ENCODE peak calls at places on chromosomes 5 and 9, in nine cellular contexts. F is PC-3; Y is immature natural killer cell; K is H4; J is GM13977; U is fibroblast of lung; N is NCI-H774; D is brain microvascular endothelial cell; L is activated CD4-positive, alpha-beta T cell treated with anti-CD3 and anti-CD28 coated beads, Interleukin-2, amount 50 U/mL, for 48 hours. P is an unnamed sample.

GRCh38 chr5:76403963-76404693 is 1.0 kb downstream of the IQGAP2 start:
- DNase-seq in K (no peak), U (no peak), N (no peak), L (peak), D (no peak), Y (peak), J (peak), F (no peak), P (no peak)

GRCh38 chr5:179258922-179259730 is 86.1 kb downstream of the ADAMTS2 start:
- DNase-seq in K (no peak), N (no peak), J (no peak), Y (no peak), D (peak), L (no peak), F (no peak), U (peak), P (no peak)

GRCh38 chr5:101977729-101978345 is 318.2 kb downstream of the SLCO4C1 start:
- DNase-seq in L (no peak), K (peak), F (peak), J (peak), N (peak), Y (no peak), D (peak), U (peak), P (peak)

GRCh38 chr5:54673523-54674225 is 156.1 kb downstream of the SNX18 start:
- DNase-seq in K (no peak), L (peak), Y (peak), D (peak), J (no peak), N (no peak), F (no peak), U (peak), P (no peak)

GRCh38 chr5:32017638-32018429 is 156.3 kb downstream of the GOLPH3 start:
- DNase-seq in K (peak), N (no peak), F (no peak), J (no peak), D (no peak), L (no peak), U (peak), Y (no peak), P (no peak)

GRCh38 chr5:169112016-169112415 is 188.9 kb downstream of the SLIT3 start:
- DNase-seq in F (no peak), N (no peak), J (no peak), L (no peak), U (no peak), Y (no peak), K (no peak), D (no peak), P (no peak)

GRCh38 chr5:17014686-17015085 is 78.6 kb upstream of the MYO10 start:
- DNase-seq in F (no peak), Y (no peak), D (no peak), U (no peak), L (no peak), J (no peak), N (no peak), K (no peak), P (no peak)

GRCh38 chr5:35246928-35247644 is 16.8 kb upstream of the PRLR start:
- DNase-seq in F (peak), D (no peak), N (no peak), L (no peak), K (peak), U (peak), Y (no peak), J (no peak), P (no peak)

GRCh38 chr5:61534481-61535267 is 202.6 kb downstream of the ZSWIM6 start:
- DNase-seq in K (no peak), Y (no peak), N (no peak), U (no peak), L (no peak), D (no peak), J (peak), F (no peak), P (no peak)

GRCh38 chr5:19719117-19719516 is 268.9 kb downstream of the CDH18 start:
- DNase-seq in K (no peak), F (no peak), L (no peak), Y (no peak), U (no peak), J (no peak), N (no peak), D (no peak), P (no peak)

GRCh38 chr9:129422843-129423700 is 197.8 kb downstream of the C9orf50 start:
- DNase-seq in Y (peak), D (no peak), J (no peak), L (no peak), U (peak), N (no peak), F (no peak), K (no peak), P (no peak)

GRCh38 chr5:73900566-73900965 is 274.6 kb downstream of the ARHGEF28 start:
- DNase-seq in N (no peak), U (no peak), D (no peak), J (no peak), L (no peak), F (no peak), K (no peak), Y (no peak), P (no peak)

GRCh38 chr5:169906745-169907649 is 73.3 kb downstream of the INSYN2B start:
- DNase-seq in L (no peak), U (no peak), J (no peak), N (peak), F (no peak), Y (no peak), D (no peak), K (no peak), P (no peak)

GRCh38 chr9:82332018-82332773 is 343.6 kb downstream of the SPATA31D1 start:
- DNase-seq in F (peak), K (peak), L (no peak), U (peak), J (no peak), D (peak), Y (no peak), N (peak), P (peak)

GRCh38 chr9:87885484-87886189 is 3.0 kb downstream of the SPATA31E1 start:
- DNase-seq in U (no peak), K (no peak), L (no peak), N (no peak), J (no peak), Y (no peak), D (no peak), F (no peak), P (no peak)

GRCh38 chr5:34005211-34005610 is 2.6 kb downstream of the AMACR start:
- DNase-seq in Y (no peak), U (peak), K (no peak), J (peak), D (no peak), N (no peak), L (no peak), F (no peak), P (peak)